ENCODE peak calls at places on chromosomes 7 and 10, in six cellular contexts. One of them, this sample, is unnamed.

GRCh38 chr10:69269761-69270160 is 8.5 kb upstream of the HK1 start:
- DNase-seq in AG04450: no peak
- DNase-seq in GM10248: no peak
- DNase-seq in retinal pigment epithelial cell: no peak
- DNase-seq in GM12865: no peak
- DNase-seq in suprapubic skin: no peak
- DNase-seq in this sample: no peak

GRCh38 chr7:97573065-97573464 is 158.8 kb upstream of the TAC1 start:
- DNase-seq in suprapubic skin: no peak
- DNase-seq in GM12865: no peak
- DNase-seq in AG04450: no peak
- DNase-seq in GM10248: no peak
- DNase-seq in retinal pigment epithelial cell: no peak
- DNase-seq in this sample: no peak

GRCh38 chr7:33649476-33650441 is 255.6 kb upstream of the BMPER start:
- DNase-seq in GM10248: no peak
- DNase-seq in suprapubic skin: no peak
- DNase-seq in retinal pigment epithelial cell: no peak
- DNase-seq in AG04450: no peak
- DNase-seq in GM12865: no peak
- DNase-seq in this sample: no peak

GRCh38 chr7:64869121-64869725 is 33.9 kb upstream of the ZNF273 start:
- DNase-seq in retinal pigment epithelial cell: no peak
- DNase-seq in suprapubic skin: no peak
- DNase-seq in GM12865: no peak
- DNase-seq in AG04450: no peak
- DNase-seq in GM10248: peak
- DNase-seq in this sample: no peak

GRCh38 chr10:3571310-3571825 is 213.6 kb downstream of the KLF6 start:
- DNase-seq in AG04450: no peak
- DNase-seq in suprapubic skin: no peak
- DNase-seq in GM10248: no peak
- DNase-seq in GM12865: no peak
- DNase-seq in retinal pigment epithelial cell: no peak
- DNase-seq in this sample: no peak

GRCh38 chr7:37943905-37944736 is 23.7 kb downstream of the EPDR1 start:
- DNase-seq in suprapubic skin: no peak
- DNase-seq in AG04450: no peak
- DNase-seq in retinal pigment epithelial cell: no peak
- DNase-seq in GM12865: peak
- DNase-seq in GM10248: peak
- DNase-seq in this sample: no peak

GRCh38 chr7:141355057-141355456 is 196.2 kb upstream of the AGK start:
- DNase-seq in AG04450: no peak
- DNase-seq in suprapubic skin: no peak
- DNase-seq in GM10248: no peak
- DNase-seq in GM12865: no peak
- DNase-seq in retinal pigment epithelial cell: peak
- DNase-seq in this sample: no peak

GRCh38 chr10:1034758-1035157 is 9.1 kb upstream of the IDI2 start:
- DNase-seq in GM12865: no peak
- DNase-seq in AG04450: no peak
- DNase-seq in retinal pigment epithelial cell: no peak
- DNase-seq in GM10248: no peak
- DNase-seq in suprapubic skin: no peak
- DNase-seq in this sample: no peak

GRCh38 chr10:48759113-48759901 is 74.6 kb downstream of the WDFY4 start:
- DNase-seq in retinal pigment epithelial cell: no peak
- DNase-seq in suprapubic skin: no peak
- DNase-seq in GM10248: no peak
- DNase-seq in AG04450: no peak
- DNase-seq in GM12865: peak
- DNase-seq in this sample: no peak

GRCh38 chr7:142785841-142786250 is 15.1 kb downstream of the PRSS2 start:
- DNase-seq in GM10248: no peak
- DNase-seq in AG04450: no peak
- DNase-seq in retinal pigment epithelial cell: no peak
- DNase-seq in GM12865: no peak
- DNase-seq in suprapubic skin: no peak
- DNase-seq in this sample: peak

GRCh38 chr7:123608991-123609882 is 7.6 kb downstream of the ASB15 start:
- DNase-seq in AG04450: no peak
- DNase-seq in GM10248: no peak
- DNase-seq in suprapubic skin: no peak
- DNase-seq in GM12865: no peak
- DNase-seq in retinal pigment epithelial cell: no peak
- DNase-seq in this sample: no peak

GRCh38 chr7:3588341-3588740 is 287.3 kb downstream of the SDK1 start:
- DNase-seq in GM10248: no peak
- DNase-seq in suprapubic skin: no peak
- DNase-seq in GM12865: no peak
- DNase-seq in retinal pigment epithelial cell: no peak
- DNase-seq in AG04450: no peak
- DNase-seq in this sample: no peak

GRCh38 chr10:71133710-71134686 is 78.4 kb upstream of the UNC5B start:
- DNase-seq in AG04450: no peak
- DNase-seq in GM12865: no peak
- DNase-seq in suprapubic skin: no peak
- DNase-seq in retinal pigment epithelial cell: no peak
- DNase-seq in GM10248: no peak
- DNase-seq in this sample: no peak

GRCh38 chr7:158431941-158432347 is 155.7 kb downstream of the PTPRN2 start:
- DNase-seq in AG04450: no peak
- DNase-seq in GM12865: no peak
- DNase-seq in retinal pigment epithelial cell: no peak
- DNase-seq in suprapubic skin: no peak
- DNase-seq in GM10248: no peak
- DNase-seq in this sample: no peak

GRCh38 chr7:104973227-104973626 is 40.8 kb upstream of the KMT2E start:
- DNase-seq in suprapubic skin: no peak
- DNase-seq in retinal pigment epithelial cell: no peak
- DNase-seq in GM12865: no peak
- DNase-seq in GM10248: no peak
- DNase-seq in AG04450: no peak
- DNase-seq in this sample: no peak

GRCh38 chr7:30983042-30983913 is 19.5 kb downstream of the GHRHR start:
- DNase-seq in suprapubic skin: peak
- DNase-seq in retinal pigment epithelial cell: peak
- DNase-seq in AG04450: peak
- DNase-seq in GM12865: peak
- DNase-seq in GM10248: peak
- DNase-seq in this sample: peak

DNA sequence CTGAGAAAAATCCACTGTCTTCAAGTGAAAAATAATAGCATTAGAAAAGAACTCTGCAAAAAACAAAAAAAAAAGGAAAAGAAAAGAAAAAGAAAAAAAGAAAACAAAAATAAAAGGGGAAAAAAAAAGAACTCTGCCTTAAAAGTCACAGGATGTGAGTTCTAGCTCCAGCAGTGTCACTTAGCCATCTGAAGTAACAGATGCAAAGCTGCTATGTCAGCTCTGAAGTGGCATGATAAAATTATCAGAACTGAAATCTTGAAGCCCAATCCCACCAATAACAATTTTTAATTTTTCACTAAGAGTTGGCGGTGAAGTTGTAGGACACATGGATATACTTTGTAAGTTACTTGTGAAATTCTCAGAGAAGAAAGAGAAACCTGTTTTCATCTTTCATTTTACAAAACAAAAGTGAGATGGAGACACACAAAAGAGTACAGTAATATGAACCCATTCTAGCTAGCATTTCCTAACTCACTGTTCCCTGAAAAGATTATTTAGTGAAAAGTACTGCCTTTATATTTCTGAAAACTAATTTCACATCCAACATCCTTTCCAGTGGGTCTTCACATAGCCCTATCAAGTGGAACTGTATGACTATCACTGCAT is 103.5 kb downstream of the ELAPOR2 start:
- DNase-seq in GM10248: no peak
- DNase-seq in suprapubic skin: no peak
- DNase-seq in GM12865: no peak
- DNase-seq in retinal pigment epithelial cell: no peak
- DNase-seq in AG04450: no peak
- DNase-seq in this sample: no peak
- TF ChIP-seq CTCF in GM10248: no peak
- TF ChIP-seq CTCF in suprapubic skin: no peak
- TF ChIP-seq CTCF in GM12865: no peak
- TF ChIP-seq CTCF in retinal pigment epithelial cell: no peak
- TF ChIP-seq CTCF in AG04450: no peak
- TF ChIP-seq CTCF in this sample: no peak

GRCh38 chr10:84538036-84538435 is 209.6 kb downstream of the CCSER2 start:
- DNase-seq in GM12865: no peak
- DNase-seq in AG04450: no peak
- DNase-seq in suprapubic skin: no peak
- DNase-seq in GM10248: no peak
- DNase-seq in retinal pigment epithelial cell: no peak
- DNase-seq in this sample: no peak

GRCh38 chr10:84531396-84531795 is 203.0 kb downstream of the CCSER2 start:
- DNase-seq in suprapubic skin: no peak
- DNase-seq in GM10248: no peak
- DNase-seq in GM12865: no peak
- DNase-seq in retinal pigment epithelial cell: no peak
- DNase-seq in AG04450: no peak
- DNase-seq in this sample: no peak

GRCh38 chr10:84530724-84531325 is 202.4 kb downstream of the CCSER2 start:
- DNase-seq in GM12865: no peak
- DNase-seq in suprapubic skin: no peak
- DNase-seq in AG04450: no peak
- DNase-seq in GM10248: no peak
- DNase-seq in retinal pigment epithelial cell: no peak
- DNase-seq in this sample: no peak

GRCh38 chr10:84537447-84537931 is 209.1 kb downstream of the CCSER2 start:
- DNase-seq in GM12865: peak
- DNase-seq in GM10248: peak
- DNase-seq in AG04450: peak
- DNase-seq in suprapubic skin: no peak
- DNase-seq in retinal pigment epithelial cell: no peak
- DNase-seq in this sample: peak

GRCh38 chr10:84534168-84534567 is 205.8 kb downstream of the CCSER2 start:
- DNase-seq in retinal pigment epithelial cell: no peak
- DNase-seq in GM12865: no peak
- DNase-seq in GM10248: no peak
- DNase-seq in AG04450: no peak
- DNase-seq in suprapubic skin: no peak
- DNase-seq in this sample: peak
- TF ChIP-seq CTCF in retinal pigment epithelial cell: peak
- TF ChIP-seq CTCF in GM12865: peak
- TF ChIP-seq CTCF in GM10248: peak
- TF ChIP-seq CTCF in AG04450: no peak
- TF ChIP-seq CTCF in suprapubic skin: no peak
- TF ChIP-seq CTCF in this sample: no peak

GRCh38 chr10:95290446-95290800 is 380 bp downstream of the PDLIM1 start:
- DNase-seq in GM10248: peak
- DNase-seq in suprapubic skin: no peak
- DNase-seq in retinal pigment epithelial cell: no peak
- DNase-seq in AG04450: no peak
- DNase-seq in GM12865: no peak
- DNase-seq in this sample: no peak

GRCh38 chr10:95289921-95290421 is 832 bp downstream of the PDLIM1 start:
- DNase-seq in suprapubic skin: no peak
- DNase-seq in AG04450: no peak
- DNase-seq in retinal pigment epithelial cell: no peak
- DNase-seq in GM12865: no peak
- DNase-seq in GM10248: no peak
- DNase-seq in this sample: no peak

GRCh38 chr10:95291634-95292039 is 834 bp upstream of the PDLIM1 start:
- DNase-seq in suprapubic skin: peak
- DNase-seq in GM10248: no peak
- DNase-seq in retinal pigment epithelial cell: no peak
- DNase-seq in GM12865: peak
- DNase-seq in AG04450: no peak
- DNase-seq in this sample: no peak

GRCh38 chr10:95289003-95289920 is 1.5 kb downstream of the PDLIM1 start:
- DNase-seq in AG04450: no peak
- DNase-seq in suprapubic skin: no peak
- DNase-seq in GM10248: peak
- DNase-seq in GM12865: peak
- DNase-seq in retinal pigment epithelial cell: no peak
- DNase-seq in this sample: no peak

DNA sequence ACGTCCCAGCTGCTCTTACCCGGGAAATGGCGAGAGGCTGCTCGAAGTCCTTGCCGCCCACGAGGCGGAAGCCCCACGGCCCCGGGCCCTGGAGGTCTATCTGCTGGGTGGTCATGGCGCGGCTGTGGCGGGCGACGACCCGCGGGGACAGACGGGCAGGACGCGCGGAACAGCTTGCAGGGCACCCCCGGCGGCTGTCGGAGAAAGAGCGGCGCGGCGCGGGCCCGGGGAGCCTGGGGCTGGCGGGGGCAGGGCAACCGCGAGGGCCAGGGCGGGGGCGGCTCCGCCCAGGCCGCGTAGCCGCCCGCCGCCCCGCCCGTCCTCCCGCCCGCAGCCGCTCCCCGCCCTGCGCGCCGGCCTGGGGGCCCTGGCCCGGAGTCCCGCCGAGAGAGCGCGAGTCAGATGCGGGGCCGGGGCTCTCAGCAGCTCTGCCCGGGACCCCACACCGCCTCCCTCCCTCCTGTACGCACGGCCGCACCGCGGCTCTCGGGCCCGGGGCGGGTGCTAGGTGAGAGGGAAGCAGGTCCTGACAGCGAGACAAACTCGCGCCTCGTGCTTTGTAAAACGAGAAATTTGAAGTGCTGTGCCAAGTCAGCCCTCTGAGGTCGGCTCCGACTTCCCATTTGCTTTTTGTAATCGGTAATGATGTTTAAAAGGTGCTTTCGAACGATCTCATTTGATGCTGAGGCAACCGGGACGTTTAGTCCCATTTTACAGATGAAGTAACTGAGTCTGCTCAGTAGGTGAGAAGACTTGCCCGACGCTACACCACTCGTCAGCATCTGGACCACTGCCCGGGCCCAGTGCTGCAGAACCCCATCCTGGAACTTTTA is at the start of gene PDLIM1:
- DNase-seq in suprapubic skin: peak
- DNase-seq in AG04450: no peak
- DNase-seq in GM12865: peak
- DNase-seq in retinal pigment epithelial cell: no peak
- DNase-seq in GM10248: peak
- DNase-seq in this sample: peak
- TF ChIP-seq CTCF in suprapubic skin: peak
- TF ChIP-seq CTCF in AG04450: peak
- TF ChIP-seq CTCF in GM12865: no peak
- TF ChIP-seq CTCF in retinal pigment epithelial cell: no peak
- TF ChIP-seq CTCF in GM10248: peak
- TF ChIP-seq CTCF in this sample: no peak

DNA sequence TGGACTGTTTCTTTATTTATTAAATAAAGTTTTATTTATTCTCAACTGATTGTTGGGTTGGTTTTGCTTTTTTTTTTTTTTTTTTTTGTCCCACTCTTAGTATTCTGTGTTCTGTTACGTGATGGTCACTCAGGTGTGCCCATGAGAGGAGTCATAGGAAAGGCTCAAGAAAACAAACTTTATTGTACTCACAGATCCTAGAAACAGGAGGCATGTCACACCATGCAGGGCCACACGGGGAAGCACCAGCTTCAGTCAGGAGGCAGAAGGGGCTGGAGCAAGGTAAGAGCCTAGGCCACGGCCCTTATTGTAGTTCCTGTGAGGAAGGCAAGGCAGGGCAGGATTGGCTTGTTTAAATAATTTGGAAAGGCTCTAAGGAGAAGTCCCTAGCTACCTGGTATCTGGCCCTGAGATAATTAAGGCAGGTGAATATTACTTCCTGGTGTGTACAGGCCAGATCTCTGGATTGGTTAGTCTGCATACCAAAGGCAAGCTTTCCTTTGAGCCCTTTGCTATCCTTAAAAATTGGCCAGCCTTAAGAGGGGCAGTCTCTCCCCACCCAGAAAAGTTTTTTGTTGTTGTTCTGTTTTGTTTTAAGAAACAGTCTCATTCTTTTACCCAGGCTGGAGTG is 8.3 kb downstream of the ATOH7 start:
- DNase-seq in suprapubic skin: no peak
- DNase-seq in GM10248: no peak
- DNase-seq in retinal pigment epithelial cell: no peak
- DNase-seq in GM12865: peak
- DNase-seq in AG04450: no peak
- DNase-seq in this sample: peak
- TF ChIP-seq CTCF in suprapubic skin: no peak
- TF ChIP-seq CTCF in GM10248: no peak
- TF ChIP-seq CTCF in retinal pigment epithelial cell: peak
- TF ChIP-seq CTCF in GM12865: peak
- TF ChIP-seq CTCF in AG04450: no peak
- TF ChIP-seq CTCF in this sample: no peak